ENCODE peak calls at places on chromosomes 3 and 15, in nine cellular contexts. N is left ventricle myocardium inferior, A is testis, I is tibial nerve, V is brain microvascular endothelial cell, Z is keratinocyte, U is breast epithelium, L is upper lobe of right lung, O is astrocyte. D is an unnamed sample. For H3K36me3, the result is how much of the 10 kb centered on the place peaks cover.

GRCh38 chr15:83602021-83602420 is 51.9 kb upstream of the ADAMTSL3 start:
- DNase-seq in L (no peak), Z (peak), O (no peak), V (no peak), I (no peak), A (no peak), N (no peak), U (no peak), D (no peak)

GRCh38 chr15:49134683-49135341 is 20.6 kb downstream of the COPS2 start:
- DNase-seq in A (no peak), I (no peak), N (no peak), O (peak), L (no peak), U (no peak), Z (no peak), V (peak), D (no peak)

GRCh38 chr15:28017423-28017924 is 81.6 kb downstream of the OCA2 start:
- DNase-seq in Z (no peak), O (no peak), N (no peak), L (no peak), V (no peak), U (no peak), A (no peak), I (no peak), D (no peak)

GRCh38 chr3:178203152-178203551 is 333.1 kb upstream of the KCNMB2 start:
- DNase-seq in U (no peak), N (no peak), L (no peak), I (no peak), V (no peak), O (peak), A (no peak), Z (no peak), D (no peak)

GRCh38 chr15:41417418-41417811 is 520 bp downstream of the RTF1 start:
- DNase-seq in Z (no peak), I (no peak), V (peak), U (no peak), N (peak), A (peak), L (no peak), O (no peak), D (no peak)

GRCh38 chr3:159018341-159018740 is 216.5 kb downstream of the MFSD1 start:
- DNase-seq in A (no peak), I (no peak), L (no peak), Z (no peak), O (no peak), N (no peak), V (no peak), U (no peak), D (no peak)

GRCh38 chr3:48038971-48039481 is 22.8 kb upstream of the MAP4 start:
- DNase-seq in U (no peak), Z (no peak), I (no peak), O (no peak), A (no peak), L (no peak), N (no peak), V (peak), D (no peak)

GRCh38 chr3:186772281-186772885 is 11.0 kb upstream of the EIF4A2 start:
- DNase-seq in U (no peak), A (no peak), I (no peak), N (no peak), Z (no peak), V (no peak), L (no peak), O (no peak), D (no peak)

GRCh38 chr3:51282931-51283330 is 102.2 kb upstream of the MANF start:
- DNase-seq in O (peak), L (no peak), Z (no peak), U (no peak), N (no peak), V (peak), A (no peak), I (no peak), D (no peak)

GRCh38 chr3:183359036-183359435 is 69.4 kb downstream of the MCF2L2 start:
- DNase-seq in O (no peak), V (no peak), Z (no peak), U (no peak), A (no peak), I (no peak), N (no peak), L (no peak), D (no peak)

GRCh38 chr15:71447328-71448250 is 332.3 kb downstream of the THSD4 start:
- DNase-seq in N (no peak), V (peak), A (no peak), I (no peak), O (peak), U (no peak), Z (peak), L (no peak), D (peak)

GRCh38 chr3:171774516-171774915 is 35.8 kb downstream of the PLD1 start:
- DNase-seq in A (no peak), N (no peak), L (no peak), Z (no peak), U (no peak), I (no peak), V (no peak), O (no peak), D (no peak)

GRCh38 chr3:119349353-119349752 is 55.2 kb downstream of the ARHGAP31 start:
- DNase-seq in L (no peak), U (no peak), I (no peak), V (no peak), N (no peak), O (no peak), A (no peak), Z (no peak), D (no peak)

GRCh38 chr3:18355819-18356218 is 69.3 kb downstream of the SATB1 start:
- DNase-seq in U (no peak), I (no peak), L (no peak), N (no peak), A (no peak), Z (no peak), O (no peak), V (no peak), D (no peak)

GRCh38 chr3:171345112-171345843 is 114.9 kb downstream of the TNIK start:
- DNase-seq in Z (no peak), U (no peak), A (no peak), N (no peak), I (no peak), L (no peak), O (no peak), V (no peak), D (no peak)

GRCh38 chr3:17074559-17074958 is 189.8 kb downstream of the PLCL2 start:
- DNase-seq in I (no peak), V (no peak), N (no peak), O (no peak), L (no peak), U (no peak), A (no peak), Z (no peak), D (no peak)

GRCh38 chr3:45218578-45219390 is 7.3 kb downstream of the TMEM158 start:
- DNase-seq in Z (no peak), V (peak), L (peak), U (no peak), I (no peak), O (peak), A (no peak), N (no peak), D (no peak)

GRCh38 chr15:70154440-70155347 is 57.0 kb upstream of the TLE3 start:
- DNase-seq in Z (no peak), N (peak), A (peak), V (no peak), I (no peak), O (peak), L (peak), U (peak), D (no peak)

GRCh38 chr15:45287400-45287799 is 35.4 kb downstream of the SLC28A2 start:
- DNase-seq in O (no peak), I (no peak), L (no peak), Z (no peak), U (no peak), A (no peak), V (no peak), N (no peak), D (no peak)

GRCh38 chr15:63860161-63860954 is 26.6 kb upstream of the HERC1 start:
- DNase-seq in O (no peak), V (no peak), A (no peak), I (no peak), L (no peak), U (no peak), Z (no peak), N (no peak), D (no peak)

GRCh38 chr3:196422976-196423781 is 9.0 kb downstream of the UBXN7 start:
- DNase-seq in N (peak), U (peak), A (peak), V (no peak), Z (no peak), L (no peak), O (peak), I (no peak), D (no peak)

GRCh38 chr3:29759443-29760033 is 478.7 kb downstream of the RBMS3 start:
- DNase-seq in N (no peak), U (no peak), V (no peak), A (no peak), L (no peak), Z (no peak), I (no peak), O (peak), D (no peak)

GRCh38 chr15:63573533-63573932 is 23.7 kb upstream of the FBXL22 start:
- DNase-seq in I (no peak), L (no peak), U (no peak), O (no peak), A (no peak), V (peak), Z (no peak), N (no peak), D (no peak)

GRCh38 chr3:133750201-133750748 is 4.1 kb downstream of the TF start:
- DNase-seq in U (no peak), Z (no peak), N (no peak), L (no peak), A (no peak), O (no peak), V (no peak), I (no peak), D (no peak)

GRCh38 chr3:112132975-112133448 is at the start of gene GCSAM:
- DNase-seq in O (no peak), V (no peak), U (no peak), Z (peak), L (no peak), A (peak), N (peak), I (peak), D (no peak)

GRCh38 chr3:64289622-64290021 is 64.4 kb upstream of the PRICKLE2 start:
- DNase-seq in U (no peak), O (no peak), A (no peak), N (no peak), Z (no peak), I (no peak), L (no peak), V (no peak), D (no peak)

GRCh38 chr3:148601766-148602685 is 95.7 kb upstream of the AGTR1 start:
- DNase-seq in L (no peak), O (peak), U (no peak), N (no peak), Z (no peak), V (no peak), I (no peak), A (no peak), D (peak)

GRCh38 chr3:42590989-42591756 is 513 bp downstream of the SS18L2 start:
- DNase-seq in L (no peak), O (no peak), A (no peak), I (no peak), U (no peak), Z (no peak), N (no peak), V (no peak), D (no peak)

GRCh38 chr3:70249509-70250160 is 62.8 kb downstream of the MDFIC2 start:
- DNase-seq in A (no peak), Z (no peak), O (peak), U (no peak), N (no peak), V (peak), L (no peak), I (no peak), D (no peak)

GRCh38 chr3:42961633-42962032 is 17.5 kb upstream of the GASK1A start:
- DNase-seq in N (no peak), U (no peak), L (no peak), V (peak), A (peak), Z (no peak), I (peak), O (peak), D (no peak)

GRCh38 chr3:140341817-140342403 is 336.0 kb upstream of the TRIM42 start:
- DNase-seq in N (no peak), O (no peak), Z (no peak), A (no peak), U (no peak), V (no peak), I (no peak), L (no peak), D (no peak)

GRCh38 chr15:55916666-55917409 is 76.6 kb downstream of the NEDD4 start:
- DNase-seq in O (peak), A (no peak), I (no peak), U (no peak), Z (peak), N (no peak), V (peak), L (no peak), D (peak)

GRCh38 chr3:133838296-133838789 is 32.7 kb downstream of the SRPRB start:
- DNase-seq in I (no peak), U (no peak), A (no peak), L (no peak), O (no peak), N (no peak), V (no peak), Z (no peak), D (no peak)

GRCh38 chr3:72738752-72739520 is 109.3 kb downstream of the SHQ1 start:
- DNase-seq in V (no peak), Z (no peak), I (no peak), O (no peak), A (peak), L (peak), N (peak), U (peak), D (no peak)

DNA sequence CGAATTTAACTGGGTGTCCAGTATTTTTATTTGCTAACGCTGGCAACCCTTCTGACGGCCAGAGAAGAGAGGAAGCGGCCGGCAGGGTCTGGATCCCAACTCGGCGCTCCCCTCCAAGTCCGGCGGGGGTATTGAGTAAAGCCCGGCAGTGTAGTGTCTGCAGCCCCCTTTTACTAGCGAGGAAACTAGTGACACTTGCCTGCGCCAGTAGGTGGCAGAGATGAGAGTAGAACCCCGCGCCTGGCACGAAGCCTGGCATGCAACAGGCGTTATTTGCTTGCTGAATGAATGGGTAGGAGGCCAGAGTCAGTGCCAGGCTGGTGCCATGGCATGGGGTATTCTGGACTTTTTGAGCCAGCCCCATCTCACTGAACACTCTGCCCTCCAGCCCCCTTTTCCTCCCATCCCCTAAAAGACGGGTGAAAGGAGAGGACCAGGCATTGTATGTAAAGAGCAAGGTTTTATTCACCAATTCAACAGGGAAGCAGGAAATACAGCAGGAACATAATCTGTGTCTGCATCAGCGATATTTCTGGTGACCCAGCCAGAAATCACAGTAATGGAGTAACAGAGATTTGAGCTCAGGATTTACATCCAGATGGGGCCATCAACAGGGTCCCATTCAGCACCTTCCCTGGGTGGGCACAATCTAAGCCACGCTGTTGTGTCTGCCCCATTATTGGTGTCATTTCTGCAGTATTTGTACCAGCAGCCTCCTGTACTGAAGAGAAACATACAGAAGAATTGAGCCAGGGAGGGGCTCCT is 788 bp upstream of the WDR73 start:
- DNase-seq in V (peak), N (peak), L (peak), I (peak), Z (no peak), A (peak), U (peak), O (peak), D (no peak)
- H3K4me3 ChIP-seq in V (peak), N (peak), L (peak), I (peak), Z (peak), A (peak), U (peak), O (peak), D (peak)

DNA sequence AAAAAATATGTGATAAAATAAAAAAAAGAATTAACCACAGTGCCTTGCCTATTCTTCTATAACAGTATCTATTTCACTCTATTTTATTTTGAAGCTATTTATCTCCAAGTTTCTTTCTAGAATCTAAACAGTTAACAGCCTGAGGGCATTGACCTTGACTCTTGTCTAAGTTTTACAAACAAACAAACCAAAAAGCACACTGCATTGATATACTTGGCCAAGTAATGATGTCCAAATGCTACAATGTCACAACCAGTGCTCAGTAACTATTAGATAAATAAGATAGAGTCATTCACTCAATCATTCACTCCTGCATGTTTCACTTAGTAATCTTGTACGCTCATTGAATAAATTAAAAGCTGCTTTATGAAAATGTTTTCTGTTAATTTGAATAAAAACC is 386.5 kb downstream of the TIGIT start:
- DNase-seq in V (no peak), A (no peak), U (no peak), N (no peak), O (no peak), I (no peak), L (no peak), Z (no peak), D (no peak)
- TF ChIP-seq CTCF in V (no peak), A (no peak), U (no peak), N (no peak), O (no peak), I (no peak), L (no peak), Z (no peak), D (no peak)

GRCh38 chr3:80606073-80606472 is 838.3 kb upstream of the ROBO1 start:
- DNase-seq in I (no peak), O (no peak), U (no peak), L (no peak), N (no peak), Z (no peak), A (no peak), V (no peak), D (no peak)
- H3K36me3 ChIP-seq in I (under half), O (under half), U (under half), L (under half), N (under half), Z (under half), A (under half), V (under half), D (under half)

GRCh38 chr3:194313642-194314430 is 37.3 kb downstream of the CPN2 start:
- DNase-seq in V (no peak), L (peak), U (no peak), I (peak), Z (no peak), O (peak), N (peak), A (peak), D (no peak)

GRCh38 chr3:194316918-194317317 is 34.2 kb downstream of the CPN2 start:
- DNase-seq in A (no peak), Z (no peak), O (no peak), V (no peak), N (no peak), U (no peak), L (no peak), I (no peak), D (no peak)

GRCh38 chr3:194315965-194316361 is 35.2 kb downstream of the CPN2 start:
- DNase-seq in V (no peak), Z (no peak), U (no peak), A (no peak), I (peak), N (no peak), L (no peak), O (peak), D (no peak)

GRCh38 chr3:194314669-194315068 is 36.5 kb downstream of the CPN2 start:
- DNase-seq in L (no peak), A (no peak), O (no peak), Z (no peak), I (no peak), V (no peak), N (no peak), U (no peak), D (no peak)

DNA sequence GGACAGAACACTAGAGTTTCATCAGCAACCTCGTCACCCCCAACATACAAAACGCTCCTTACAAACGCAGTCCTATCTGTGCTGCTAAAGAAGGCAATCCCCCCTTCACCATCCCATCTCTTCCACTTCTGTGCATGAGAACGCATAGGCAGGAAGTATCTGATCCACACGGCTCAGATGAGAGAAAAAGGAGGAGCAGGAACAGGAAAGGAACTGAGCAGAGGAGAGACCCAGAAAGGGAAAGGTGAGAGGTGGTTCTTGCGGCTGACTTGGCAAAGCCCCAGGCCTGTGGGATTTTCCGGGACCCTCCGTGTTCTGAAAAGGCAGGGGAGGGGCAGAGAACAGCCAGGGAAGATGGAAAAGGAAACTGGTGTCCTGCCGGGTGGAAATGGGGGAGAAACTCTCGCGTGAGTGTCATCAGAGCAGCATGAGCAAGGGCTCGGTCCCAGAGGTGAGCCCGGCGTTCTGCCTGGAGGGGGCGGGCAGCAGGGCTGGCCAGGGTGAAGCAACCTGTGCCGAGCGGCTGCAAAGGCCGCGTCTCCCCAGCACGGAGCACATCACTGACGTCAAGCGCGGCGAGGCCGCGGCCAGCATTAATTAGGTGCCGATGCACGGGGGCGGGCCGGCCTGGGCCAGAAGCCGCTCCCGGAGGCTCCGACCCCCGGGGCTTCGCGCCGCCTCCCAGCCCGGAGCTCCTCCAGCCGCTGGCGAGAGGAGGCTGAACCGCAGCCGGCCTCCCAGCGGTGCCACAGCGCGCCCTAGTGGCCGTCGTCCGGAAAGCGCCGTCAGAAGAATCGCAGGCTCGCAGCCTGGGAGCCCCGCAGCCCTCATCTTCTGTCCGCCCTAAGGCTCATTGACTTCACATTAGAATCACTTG is 35.8 kb downstream of the CPN2 start:
- DNase-seq in A (peak), U (peak), I (peak), L (peak), Z (no peak), N (peak), O (peak), V (peak), D (no peak)
- H3K4me3 ChIP-seq in A (peak), U (peak), I (peak), L (peak), Z (peak), N (peak), O (peak), V (peak), D (peak)

DNA sequence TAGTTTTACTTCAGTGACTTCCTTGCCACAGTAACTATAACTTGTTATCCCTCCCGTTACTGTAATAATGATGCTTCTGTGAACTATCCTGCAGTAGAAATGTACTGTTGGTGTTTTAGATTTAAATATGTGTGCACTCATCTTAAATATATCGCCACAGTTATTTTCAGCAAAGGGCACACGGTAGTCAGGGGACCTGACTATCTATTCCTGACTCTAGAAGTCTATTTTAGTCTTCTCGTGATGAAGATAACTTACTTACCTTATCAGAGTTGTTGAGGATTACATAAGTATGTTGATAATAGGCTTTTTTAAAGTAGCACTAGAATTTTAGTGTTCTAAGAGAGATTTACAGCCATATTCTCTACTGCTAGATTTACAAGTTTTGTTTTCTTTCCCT is 65.3 kb downstream of the ECT2 start:
- DNase-seq in N (no peak), I (no peak), Z (no peak), L (no peak), V (no peak), U (no peak), O (no peak), A (no peak), D (no peak)
- TF ChIP-seq CTCF in N (no peak), I (no peak), Z (no peak), L (no peak), V (no peak), U (no peak), O (no peak), A (no peak), D (no peak)

GRCh38 chr15:84797212-84797611 is 19.9 kb upstream of the ALPK3 start:
- DNase-seq in V (peak), U (no peak), N (no peak), L (peak), A (no peak), I (no peak), O (peak), Z (no peak), D (peak)
- H3K36me3 ChIP-seq in V (half or more), U (under half), N (half or more), L (half or more), A (under half), I (under half), O (under half), Z (under half), D (under half)

GRCh38 chr15:100687532-100688215 is 85.3 kb downstream of the ASB7 start:
- DNase-seq in N (no peak), I (no peak), V (peak), A (no peak), Z (no peak), L (peak), U (no peak), O (peak), D (peak)
- H3K4me3 ChIP-seq in N (no peak), I (no peak), V (peak), A (no peak), Z (no peak), L (no peak), U (no peak), O (peak), D (no peak)

D was measured in kidney epithelial cell.